ENCODE peak calls at places on chromosomes 11 and 22, in six cellular contexts. X, W, O, D, C and Y are unnamed samples.
A peak's percentile ranks its signal among the peaks of the same experiment; 100 is the strongest.

GRCh38 chr11:119373917-119374631 is 7.4 kb downstream of the USP2 start:
- DNase-seq in X (peak; percentile 64), W (no peak), O (peak; percentile 74), D (no peak), C (peak; percentile 73), Y (peak; percentile 50)

GRCh38 chr11:30326911-30327310 is 4.0 kb downstream of the ARL14EP start:
- DNase-seq in X (no peak), W (no peak), O (no peak), D (no peak), C (no peak), Y (no peak)

GRCh38 chr11:59416613-59417012 is 9.6 kb downstream of the OR5A2 start:
- DNase-seq in X (no peak), W (no peak), O (no peak), D (no peak), C (no peak), Y (no peak)

GRCh38 chr22:46538816-46539163 is 1.4 kb upstream of the CELSR1 start:
- DNase-seq in X (no peak), W (no peak), O (no peak), D (no peak), C (no peak), Y (no peak)

GRCh38 chr11:95563859-95564258 is 225.7 kb downstream of the FAM76B start:
- DNase-seq in X (no peak), W (no peak), O (no peak), D (no peak), C (no peak), Y (no peak)

GRCh38 chr11:68890490-68891231 is 13.0 kb downstream of the MRPL21 start:
- DNase-seq in X (peak; percentile 93), W (no peak), O (peak; percentile 35), D (peak; percentile 52), C (peak; percentile 88), Y (no peak)

GRCh38 chr11:123020968-123021367 is 39.3 kb upstream of the BSX start:
- DNase-seq in X (peak; percentile 11), W (no peak), O (peak; percentile 36), D (peak; percentile 55), C (no peak), Y (peak; percentile 68)

GRCh38 chr11:45644981-45645889 is 20.2 kb downstream of the CHST1 start:
- DNase-seq in X (no peak), W (no peak), O (no peak), D (no peak), C (no peak), Y (no peak)

GRCh38 chr11:44015624-44016007 is 32.2 kb upstream of the ACCSL start:
- DNase-seq in X (no peak), W (no peak), O (no peak), D (no peak), C (no peak), Y (no peak)

GRCh38 chr22:50174382-50175190 is 4.1 kb downstream of the PANX2 start:
- DNase-seq in X (no peak), W (no peak), O (no peak), D (no peak), C (no peak), Y (no peak)

GRCh38 chr11:3638513-3638912 is 3.3 kb downstream of the ART5 start:
- DNase-seq in X (no peak), W (no peak), O (no peak), D (no peak), C (no peak), Y (no peak)

GRCh38 chr11:70862093-70862492 is 390.3 kb downstream of the SHANK2 start:
- DNase-seq in X (no peak), W (no peak), O (no peak), D (no peak), C (no peak), Y (no peak)

GRCh38 chr11:115527534-115528125 is 23.4 kb upstream of the CADM1 start:
- DNase-seq in X (no peak), W (no peak), O (no peak), D (no peak), C (no peak), Y (no peak)

GRCh38 chr11:8707541-8708270 is 25.1 kb downstream of the RPL27A start:
- DNase-seq in X (peak; percentile 65), W (no peak), O (no peak), D (no peak), C (peak; percentile 79), Y (no peak)

GRCh38 chr22:46405925-46406324 is 70.4 kb downstream of the TRMU start:
- DNase-seq in X (no peak), W (no peak), O (no peak), D (no peak), C (no peak), Y (no peak)

GRCh38 chr11:34603129-34604001 is 17.5 kb upstream of the EHF start:
- DNase-seq in X (no peak), W (no peak), O (no peak), D (no peak), C (no peak), Y (no peak)

GRCh38 chr11:68002575-68002942 is 1.3 kb downstream of the UNC93B1 start:
- DNase-seq in X (no peak), W (no peak), O (no peak), D (peak; percentile 65), C (no peak), Y (peak; percentile 74)

GRCh38 chr11:95379460-95379859 is 148.5 kb upstream of the SESN3 start:
- DNase-seq in X (no peak), W (no peak), O (no peak), D (no peak), C (no peak), Y (no peak)

GRCh38 chr11:210122-210802 is 2.8 kb downstream of the RIC8A start:
- DNase-seq in X (no peak), W (no peak), O (no peak), D (no peak), C (no peak), Y (no peak)

GRCh38 chr11:68827733-68828132 is 14.0 kb downstream of the CPT1A start:
- DNase-seq in X (no peak), W (no peak), O (no peak), D (no peak), C (no peak), Y (no peak)

GRCh38 chr11:93614111-93614784 is 47.2 kb upstream of the CEP295 start:
- DNase-seq in X (no peak), W (no peak), O (no peak), D (no peak), C (no peak), Y (peak; percentile 9)

GRCh38 chr22:18968011-18968749 is 32.1 kb upstream of the PRODH start:
- DNase-seq in X (peak; percentile 27), W (no peak), O (no peak), D (peak; percentile 52), C (peak; percentile 52), Y (no peak)

GRCh38 chr11:87926250-87926970 is 248.8 kb downstream of the RAB38 start:
- DNase-seq in X (no peak), W (no peak), O (no peak), D (no peak), C (no peak), Y (no peak)

GRCh38 chr11:14258177-14258935 is 100.6 kb downstream of the RRAS2 start:
- DNase-seq in X (no peak), W (no peak), O (no peak), D (no peak), C (no peak), Y (no peak)

GRCh38 chr11:66914505-66914904 is 43.7 kb downstream of the PC start:
- DNase-seq in X (no peak), W (no peak), O (no peak), D (no peak), C (no peak), Y (no peak)

GRCh38 chr11:66912361-66912760 is 45.8 kb downstream of the PC start:
- DNase-seq in X (no peak), W (no peak), O (no peak), D (no peak), C (no peak), Y (no peak)

GRCh38 chr11:66915866-66916265 is 42.3 kb downstream of the PC start:
- DNase-seq in X (no peak), W (no peak), O (no peak), D (no peak), C (no peak), Y (no peak)

GRCh38 chr11:66912963-66913362 is 45.2 kb downstream of the PC start:
- DNase-seq in X (no peak), W (no peak), O (no peak), D (no peak), C (no peak), Y (no peak)

DNA sequence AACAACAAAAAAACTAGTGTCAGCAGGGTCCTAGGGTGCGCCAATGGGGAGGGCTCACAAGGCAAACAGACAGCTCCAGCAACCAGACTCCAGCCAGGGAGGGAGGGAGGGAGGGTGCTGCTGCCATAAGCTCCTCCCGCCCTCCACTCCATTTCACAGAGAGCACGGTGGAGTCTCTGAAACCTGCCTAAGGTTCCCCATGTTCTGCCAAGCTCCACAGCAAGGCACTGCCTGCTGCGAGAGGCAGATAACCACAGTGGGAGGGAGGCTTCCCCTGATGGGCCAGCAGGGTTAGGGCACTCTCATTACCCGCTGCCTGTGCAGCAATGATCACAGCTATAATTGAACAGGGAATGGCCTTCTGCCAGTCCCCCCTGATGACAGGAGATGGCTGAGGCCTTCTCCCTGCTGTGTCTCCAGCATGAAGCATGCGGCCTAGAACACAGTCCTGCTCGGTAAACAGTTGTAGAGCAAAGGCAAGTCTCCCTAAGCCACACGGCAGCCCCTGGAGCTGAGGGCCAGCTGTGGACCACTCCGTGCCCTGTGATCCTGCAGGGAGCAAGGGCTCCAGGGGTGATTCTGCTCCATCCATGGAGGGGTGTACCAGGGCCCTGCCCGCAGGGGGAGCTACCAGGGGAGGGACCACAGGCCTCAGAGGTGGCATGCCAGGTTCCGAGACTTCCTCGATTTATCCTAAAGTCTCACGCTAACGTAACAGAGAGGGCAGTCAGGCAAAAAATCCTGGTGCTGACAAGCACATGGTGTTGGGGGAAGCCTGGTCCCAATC is 42.9 kb downstream of the PC start:
- DNase-seq in X (no peak), W (no peak), O (no peak), D (no peak), C (no peak), Y (no peak)
- TF ChIP-seq CTCF in X (no peak), W (no peak), O (no peak), D (no peak), C (no peak), Y (no peak)

DNA sequence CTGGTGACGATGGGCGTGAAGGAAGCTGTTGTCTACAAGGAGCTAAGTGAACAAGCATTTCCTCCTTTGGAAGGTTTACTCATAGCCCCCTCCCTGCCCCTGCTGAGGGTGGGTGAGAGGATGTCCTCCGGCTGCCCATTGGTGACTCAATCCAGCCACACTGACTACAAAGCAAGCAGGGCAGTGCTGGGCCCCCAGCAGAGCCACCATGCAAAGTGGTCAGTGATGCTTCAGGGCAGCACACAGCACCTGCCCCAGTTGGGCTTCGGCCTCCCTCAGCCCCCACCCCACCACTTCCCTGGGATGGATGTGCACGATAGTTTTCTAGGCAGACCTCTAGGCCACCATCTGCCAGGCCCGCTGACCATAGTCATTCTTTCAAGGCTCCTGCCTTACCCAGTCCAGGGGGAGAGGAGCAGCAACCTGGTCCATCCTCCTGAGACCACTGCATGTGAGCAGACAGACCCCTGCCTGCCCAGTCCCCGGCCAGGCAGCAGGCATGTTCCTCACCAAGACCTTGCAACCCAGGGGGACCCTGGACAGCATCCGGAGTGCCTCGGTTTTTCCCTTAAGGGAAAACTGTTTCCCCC is 125.1 kb downstream of the BCR start:
- DNase-seq in X (no peak), W (no peak), O (no peak), D (peak; percentile 40), C (peak; percentile 18), Y (no peak)
- H3K4me3 ChIP-seq in X (no peak overlapping the region), W (no peak overlapping the region), O (no peak overlapping the region), D (peak overlapping the region; percentile 32), C (no peak overlapping the region), Y (no peak overlapping the region)

GRCh38 chr11:65887026-65887722 is 1.1 kb downstream of the FIBP start:
- DNase-seq in X (no peak), W (no peak), O (no peak), D (peak; percentile 47), C (no peak), Y (no peak)
- TF ChIP-seq CTCF in X (no peak), W (no peak), O (no peak), D (no peak), C (no peak), Y (no peak)

GRCh38 chr22:37844904-37845334 is 785 bp upstream of the ANKRD54 start:
- DNase-seq in X (no peak), W (no peak), O (no peak), D (no peak), C (no peak), Y (no peak)
- H3K4me3 ChIP-seq in X (peak overlapping the region; percentile 86), W (peak overlapping the region; percentile 73), O (peak overlapping the region; percentile 50), D (peak overlapping the region; percentile 90), C (peak overlapping the region; percentile 78), Y (peak overlapping the region; percentile 90)